ENCODE peak calls at places on chromosomes 11 and 22, in four cellular contexts. J is fibroblast of pulmonary artery; R is astrocyte; G is CD8-positive, alpha-beta T cell. M is an unnamed sample.

GRCh38 chr11:95596011-95596489 is 193.5 kb downstream of the FAM76B start:
- DNase-seq in J (peak; percentile 23), R (peak; percentile 56), G (no peak), M (no peak)

GRCh38 chr11:131908316-131908715 is 537.9 kb downstream of the NTM start:
- DNase-seq in J (no peak), R (no peak), G (no peak), M (no peak)

GRCh38 chr22:20456064-20456721 is 18.6 kb upstream of the SCARF2 start:
- DNase-seq in J (peak; percentile 90), R (peak; percentile 73), G (peak; percentile 64), M (peak; percentile 72)

GRCh38 chr11:131906963-131907362 is 536.5 kb downstream of the NTM start:
- DNase-seq in J (no peak), R (no peak), G (no peak), M (no peak)

GRCh38 chr11:112455791-112456190 is 195.1 kb upstream of the PLET1 start:
- DNase-seq in J (peak; percentile 6), R (no peak), G (no peak), M (no peak)

GRCh38 chr11:73320786-73321325 is 12.8 kb downstream of the ARHGEF17 start:
- DNase-seq in J (peak; percentile 68), R (no peak), G (no peak), M (no peak)

GRCh38 chr11:109972939-109973338 is 120.3 kb upstream of the ZC3H12C start:
- DNase-seq in J (no peak), R (peak; percentile 8), G (no peak), M (no peak)

GRCh38 chr11:46254135-46254491 is 23.3 kb upstream of the CREB3L1 start:
- DNase-seq in J (no peak), R (no peak), G (no peak), M (no peak)

GRCh38 chr22:30892731-30893221 is 75.8 kb downstream of the MORC2 start:
- DNase-seq in J (no peak), R (no peak), G (no peak), M (no peak)

GRCh38 chr11:106353031-106353430 is 275.6 kb downstream of the AASDHPPT start:
- DNase-seq in J (no peak), R (no peak), G (no peak), M (no peak)

GRCh38 chr22:48758021-48758561 is 1069.6 kb downstream of the BRD1 start:
- DNase-seq in J (no peak), R (no peak), G (no peak), M (no peak)

GRCh38 chr11:2668876-2669275 is 30.9 kb downstream of the KCNQ1OT1 start:
- DNase-seq in J (no peak), R (no peak), G (no peak), M (no peak)

GRCh38 chr11:96155627-96156378 is 187.2 kb downstream of the MAML2 start:
- DNase-seq in J (peak; percentile 98), R (peak; percentile 97), G (no peak), M (no peak)

DNA sequence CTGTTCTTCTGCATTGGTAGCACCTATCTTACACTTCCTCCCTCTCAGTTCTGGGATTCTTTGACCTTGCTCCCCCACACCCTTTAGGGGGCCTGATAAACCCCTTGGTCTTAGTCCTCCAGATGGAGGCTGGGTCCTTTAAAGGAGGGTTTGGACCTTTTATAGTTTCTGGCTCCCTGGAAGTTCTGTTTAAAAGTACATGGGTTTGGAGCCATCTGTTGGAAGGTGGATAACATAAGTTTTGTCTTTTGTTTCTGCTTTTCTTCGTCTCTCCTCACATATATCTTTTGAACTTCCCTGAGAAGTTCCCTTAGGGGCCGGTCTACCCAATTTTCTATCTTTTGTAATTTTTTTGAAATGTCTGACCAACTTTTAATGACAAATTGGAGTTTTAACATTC is 17.9 kb upstream of the HYLS1 start:
- DNase-seq in J (no peak), R (no peak), G (no peak), M (no peak)
- TF ChIP-seq CTCF in J (no peak), R (no peak), G (no peak), M (no peak)

GRCh38 chr22:38751422-38752346 is 4.1 kb downstream of the SUN2 start:
- DNase-seq in J (no peak), R (no peak), G (peak; percentile 76), M (no peak)
- TF ChIP-seq CTCF in J (no peak), R (no peak), G (no peak), M (no peak)

GRCh38 chr11:13834463-13834862 is 128.1 kb upstream of the SPON1 start:
- DNase-seq in J (no peak), R (no peak), G (no peak), M (peak; percentile 34)
- TF ChIP-seq CTCF in J (peak; percentile 31), R (no peak), G (no peak), M (peak; percentile 56)

DNA sequence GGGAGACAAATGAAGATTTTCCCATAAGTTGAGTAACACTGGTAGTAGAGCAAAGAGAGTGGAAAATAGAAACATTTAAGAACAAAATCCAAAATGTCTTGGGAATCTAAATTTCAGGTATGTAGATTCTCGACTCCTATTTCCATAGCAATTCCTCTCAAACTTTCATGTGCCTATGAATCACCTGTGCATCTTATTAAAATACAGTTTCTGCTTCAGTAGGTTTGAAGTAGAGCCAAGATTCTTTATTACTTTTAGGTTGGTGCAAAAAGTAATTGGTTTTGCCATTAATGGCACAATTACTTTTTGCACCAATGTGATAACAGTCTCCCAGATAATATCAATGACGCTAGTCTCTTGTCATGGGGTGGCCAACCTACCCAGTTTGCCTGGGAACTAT is 115.3 kb upstream of the SLC5A12 start:
- DNase-seq in J (no peak), R (no peak), G (no peak), M (no peak)
- TF ChIP-seq CTCF in J (no peak), R (no peak), G (no peak), M (no peak)

GRCh38 chr11:68506908-68507307 is 46.4 kb downstream of the PPP6R3 start:
- DNase-seq in J (no peak), R (no peak), G (no peak), M (no peak)
- TF ChIP-seq CTCF in J (peak; percentile 0), R (no peak), G (no peak), M (no peak)

GRCh38 chr11:122754553-122755322 is 83.6 kb upstream of the CRTAM start:
- DNase-seq in J (peak; percentile 35), R (no peak), G (peak; percentile 21), M (no peak)
- TF ChIP-seq CTCF in J (peak; percentile 48), R (peak; percentile 31), G (peak; percentile 61), M (peak; percentile 55)

DNA sequence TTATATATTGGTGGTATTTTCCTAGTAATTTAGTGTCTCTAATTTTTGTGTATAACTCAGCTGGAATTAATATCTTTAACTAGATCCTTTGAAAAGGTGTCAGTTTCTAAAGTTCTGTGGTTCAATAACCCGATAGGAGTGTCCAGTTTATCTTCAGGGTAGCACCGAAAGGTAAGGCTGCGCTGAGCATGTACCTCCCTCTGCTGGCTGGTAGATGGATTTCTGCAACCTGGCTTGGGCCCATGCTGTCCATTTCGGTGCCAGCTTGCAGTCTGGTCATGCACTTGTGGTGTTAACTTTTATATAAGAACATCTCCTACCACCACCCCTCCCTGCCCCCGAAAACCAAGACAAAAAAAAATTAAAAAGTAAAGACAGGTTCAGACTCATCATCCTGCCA is 24.7 kb downstream of the EXT2 start:
- DNase-seq in J (no peak), R (no peak), G (no peak), M (no peak)
- TF ChIP-seq CTCF in J (peak; percentile 41), R (peak; percentile 12), G (no peak), M (peak; percentile 41)

GRCh38 chr11:89015614-89016013 is 50.2 kb downstream of the GRM5 start:
- DNase-seq in J (no peak), R (no peak), G (no peak), M (no peak)

GRCh38 chr11:89021339-89021738 is 44.4 kb downstream of the GRM5 start:
- DNase-seq in J (no peak), R (no peak), G (no peak), M (no peak)

DNA sequence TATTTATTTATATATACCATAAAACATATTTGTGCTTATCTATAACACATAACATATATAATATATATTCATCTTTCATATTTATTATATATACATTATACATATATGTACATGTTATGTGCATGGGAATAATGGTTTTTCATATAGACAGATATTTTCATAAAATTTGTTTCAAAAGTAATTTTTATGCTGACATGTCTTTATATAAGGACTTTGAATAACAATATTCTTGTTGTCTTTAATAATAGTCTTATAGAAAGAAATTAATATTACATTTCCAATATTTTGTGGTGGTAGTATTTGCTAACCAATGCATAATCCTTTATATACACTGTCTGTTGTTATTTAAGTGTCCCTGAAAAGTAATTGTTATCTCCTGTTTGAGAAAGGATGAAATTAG is 49.6 kb downstream of the GRM5 start:
- DNase-seq in J (no peak), R (no peak), G (no peak), M (no peak)
- TF ChIP-seq CTCF in J (no peak), R (no peak), G (no peak), M (no peak)

M was measured in neural crest cell.